ENCODE peak calls at places on chromosomes 6 and 20, in four cellular contexts. One of them, this sample, is unnamed.

GRCh38 chr6:169857343-169858292 is 106.2 kb downstream of the ERMARD start:
- DNase-seq in heart left ventricle: no peak
- DNase-seq in HepG2: no peak
- DNase-seq in IMR-90: no peak
- DNase-seq in this sample: no peak

GRCh38 chr6:20791932-20792331 is 257.7 kb downstream of the CDKAL1 start:
- DNase-seq in HepG2: no peak
- DNase-seq in IMR-90: no peak
- DNase-seq in heart left ventricle: no peak
- DNase-seq in this sample: no peak

GRCh38 chr6:33683051-33683571 is 28.4 kb downstream of the UQCC2 start:
- DNase-seq in HepG2: no peak
- DNase-seq in heart left ventricle: no peak
- DNase-seq in IMR-90: no peak
- DNase-seq in this sample: no peak

GRCh38 chr6:25012657-25013056 is 76.9 kb upstream of the RIPOR2 start:
- DNase-seq in heart left ventricle: no peak
- DNase-seq in IMR-90: peak; percentile 83
- DNase-seq in HepG2: no peak
- DNase-seq in this sample: no peak

GRCh38 chr6:100209323-100210137 is 215.5 kb upstream of the MCHR2 start:
- DNase-seq in IMR-90: peak; percentile 63
- DNase-seq in HepG2: no peak
- DNase-seq in heart left ventricle: no peak
- DNase-seq in this sample: no peak

GRCh38 chr6:159762681-159763293 is 942 bp downstream of the ACAT2 start:
- DNase-seq in HepG2: peak; percentile 74
- DNase-seq in IMR-90: no peak
- DNase-seq in heart left ventricle: no peak
- DNase-seq in this sample: peak; percentile 45

GRCh38 chr6:83185096-83185495 is 8.0 kb downstream of the PGM3 start:
- DNase-seq in HepG2: no peak
- DNase-seq in IMR-90: peak; percentile 57
- DNase-seq in heart left ventricle: no peak
- DNase-seq in this sample: no peak

GRCh38 chr20:37223053-37223452 is 38.6 kb downstream of the GHRH start:
- DNase-seq in HepG2: no peak
- DNase-seq in IMR-90: peak; percentile 95
- DNase-seq in heart left ventricle: no peak
- DNase-seq in this sample: no peak

GRCh38 chr6:26571592-26572296 is 25.0 kb upstream of the ABT1 start:
- DNase-seq in heart left ventricle: peak; percentile 55
- DNase-seq in HepG2: peak; percentile 95
- DNase-seq in IMR-90: peak; percentile 90
- DNase-seq in this sample: peak; percentile 87

GRCh38 chr20:38685853-38686473 is 38.3 kb upstream of the SLC32A1 start:
- DNase-seq in heart left ventricle: no peak
- DNase-seq in HepG2: peak; percentile 63
- DNase-seq in IMR-90: peak; percentile 44
- DNase-seq in this sample: peak; percentile 49

GRCh38 chr20:18695175-18695574 is 107.3 kb downstream of the DTD1 start:
- DNase-seq in IMR-90: no peak
- DNase-seq in heart left ventricle: no peak
- DNase-seq in HepG2: no peak
- DNase-seq in this sample: no peak

GRCh38 chr6:90753820-90754604 is 167.1 kb upstream of the MAP3K7 start:
- DNase-seq in HepG2: no peak
- DNase-seq in heart left ventricle: no peak
- DNase-seq in IMR-90: no peak
- DNase-seq in this sample: no peak

GRCh38 chr20:17679786-17680127 is 2.3 kb downstream of the RRBP1 start:
- DNase-seq in heart left ventricle: no peak
- DNase-seq in IMR-90: no peak
- DNase-seq in HepG2: no peak
- DNase-seq in this sample: no peak

GRCh38 chr20:36275441-36276189 is 30.5 kb upstream of the DLGAP4 start:
- DNase-seq in IMR-90: no peak
- DNase-seq in heart left ventricle: no peak
- DNase-seq in HepG2: no peak
- DNase-seq in this sample: no peak

GRCh38 chr6:43035495-43036194 is 14.2 kb downstream of the RRP36 start:
- DNase-seq in IMR-90: no peak
- DNase-seq in heart left ventricle: peak; percentile 83
- DNase-seq in HepG2: no peak
- DNase-seq in this sample: no peak

GRCh38 chr6:163671791-163672190 is 257.3 kb downstream of the QKI start:
- DNase-seq in heart left ventricle: no peak
- DNase-seq in HepG2: no peak
- DNase-seq in IMR-90: no peak
- DNase-seq in this sample: no peak

GRCh38 chr6:162055365-162055764 is 672.2 kb downstream of the PRKN start:
- DNase-seq in HepG2: no peak
- DNase-seq in heart left ventricle: no peak
- DNase-seq in IMR-90: no peak
- DNase-seq in this sample: no peak

GRCh38 chr20:25408890-25409289 is 1.4 kb downstream of the GINS1 start:
- DNase-seq in HepG2: no peak
- DNase-seq in heart left ventricle: no peak
- DNase-seq in IMR-90: no peak
- DNase-seq in this sample: no peak

GRCh38 chr20:25408170-25408547 is 686 bp downstream of the GINS1 start:
- DNase-seq in HepG2: no peak
- DNase-seq in heart left ventricle: no peak
- DNase-seq in IMR-90: no peak
- DNase-seq in this sample: no peak

GRCh38 chr20:25402583-25402982 is 4.9 kb upstream of the GINS1 start:
- DNase-seq in IMR-90: no peak
- DNase-seq in HepG2: no peak
- DNase-seq in heart left ventricle: no peak
- DNase-seq in this sample: peak; percentile 42

DNA sequence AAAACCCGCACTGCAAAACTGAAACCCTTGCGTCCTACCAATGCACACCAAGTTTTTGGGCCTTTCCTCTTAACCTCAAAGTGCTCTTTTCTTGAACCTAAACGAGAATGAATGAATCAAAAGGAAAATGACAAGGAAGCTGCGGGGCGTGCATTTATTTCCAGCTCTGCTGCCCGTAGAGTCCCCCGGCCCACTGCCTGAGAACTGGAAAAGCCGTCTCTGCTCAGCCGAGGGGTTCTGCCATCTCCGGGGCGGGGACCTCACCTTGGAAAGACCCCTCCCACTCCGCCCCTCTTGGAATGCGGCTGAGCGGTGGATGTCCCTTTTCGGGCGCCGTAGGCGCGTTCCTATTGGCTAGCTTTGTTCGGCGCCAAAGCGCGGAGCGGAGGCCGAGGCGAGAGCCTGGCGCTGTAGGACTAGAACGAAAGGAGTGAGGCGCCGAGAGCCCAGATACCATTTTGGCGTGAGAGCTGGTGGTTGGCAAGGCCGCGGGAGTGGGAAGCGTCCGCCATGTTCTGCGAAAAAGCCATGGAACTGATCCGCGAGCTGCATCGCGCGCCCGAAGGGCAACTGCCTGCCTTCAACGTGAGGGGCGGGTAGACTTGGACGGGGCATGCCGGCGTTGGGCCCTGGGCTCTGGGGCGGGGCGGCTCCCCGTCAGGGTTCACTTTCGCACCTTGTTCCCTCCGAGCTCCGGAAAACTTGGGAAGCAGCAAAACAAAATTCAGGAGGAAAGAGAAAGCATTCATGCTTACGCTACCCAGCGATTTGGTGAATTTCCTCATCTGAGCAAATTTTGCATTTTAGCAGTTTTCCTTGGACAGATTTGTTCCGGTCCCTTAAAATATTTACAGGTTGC is at the start of gene GINS1:
- DNase-seq in IMR-90: peak; percentile 85
- DNase-seq in HepG2: peak; percentile 95
- DNase-seq in heart left ventricle: peak; percentile 82
- DNase-seq in this sample: peak; percentile 89
- TF ChIP-seq POLR2A in IMR-90: peak; percentile 71
- TF ChIP-seq POLR2A in HepG2: peak; percentile 99
- TF ChIP-seq POLR2A in heart left ventricle: no peak
- TF ChIP-seq POLR2A in this sample: peak; percentile 85

GRCh38 chr6:31736026-31736767 is at the start of gene CLIC1:
- DNase-seq in IMR-90: peak; percentile 75
- DNase-seq in heart left ventricle: peak; percentile 90
- DNase-seq in HepG2: peak; percentile 88
- DNase-seq in this sample: peak; percentile 79

GRCh38 chr6:31736768-31737314 is 511 bp upstream of the CLIC1 start:
- DNase-seq in HepG2: peak; percentile 33
- DNase-seq in IMR-90: no peak
- DNase-seq in heart left ventricle: no peak
- DNase-seq in this sample: no peak

GRCh38 chr6:31733734-31734133 is 2.6 kb downstream of the CLIC1 start:
- DNase-seq in HepG2: no peak
- DNase-seq in heart left ventricle: no peak
- DNase-seq in IMR-90: no peak
- DNase-seq in this sample: no peak

GRCh38 chr6:31734247-31734702 is 2.1 kb downstream of the CLIC1 start:
- DNase-seq in heart left ventricle: no peak
- DNase-seq in HepG2: no peak
- DNase-seq in IMR-90: no peak
- DNase-seq in this sample: no peak

DNA sequence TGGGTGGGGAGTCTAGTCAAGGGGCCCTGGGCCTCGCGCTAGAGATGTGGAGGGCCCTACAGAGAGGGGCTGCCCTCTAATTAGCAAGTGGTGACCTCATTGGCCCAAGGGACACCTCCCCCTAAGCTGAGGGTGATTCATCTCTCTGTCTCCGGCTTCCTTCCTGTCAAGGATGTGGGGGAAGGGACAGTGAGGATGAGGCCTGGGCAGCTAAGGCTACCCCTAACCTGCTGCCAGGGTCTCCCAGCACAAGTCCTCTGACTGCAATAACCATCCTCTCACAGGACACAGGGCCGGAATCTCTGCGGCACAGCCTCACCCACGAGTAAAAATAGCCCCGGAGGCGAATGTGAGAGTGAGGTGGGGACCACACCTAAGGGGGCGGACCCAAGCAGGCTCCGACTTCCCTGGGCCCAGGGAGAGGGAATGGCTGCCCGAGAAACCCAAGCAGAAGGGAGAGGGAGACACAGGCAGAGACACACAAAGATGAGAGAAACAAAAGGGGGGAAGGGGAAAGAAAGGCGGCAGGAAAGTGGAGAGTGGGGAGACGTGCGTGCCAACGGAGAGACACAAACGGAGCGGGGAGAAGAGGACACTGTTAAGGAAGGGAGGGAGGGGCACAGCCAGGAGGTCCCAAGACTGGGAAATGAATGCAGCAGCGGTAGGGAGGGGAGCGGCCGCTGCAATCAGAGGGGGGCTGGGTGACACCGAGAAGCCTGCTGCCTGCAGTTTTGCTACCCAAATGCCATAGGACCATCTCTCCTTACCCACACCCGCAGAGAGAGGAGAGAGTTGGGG is 1.4 kb downstream of the CLIC1 start:
- DNase-seq in IMR-90: peak; percentile 59
- DNase-seq in HepG2: peak; percentile 65
- DNase-seq in heart left ventricle: peak; percentile 77
- DNase-seq in this sample: peak; percentile 77
- TF ChIP-seq POLR2A in IMR-90: peak; percentile 37
- TF ChIP-seq POLR2A in HepG2: no peak
- TF ChIP-seq POLR2A in heart left ventricle: peak; percentile 53
- TF ChIP-seq POLR2A in this sample: peak; percentile 26

DNA sequence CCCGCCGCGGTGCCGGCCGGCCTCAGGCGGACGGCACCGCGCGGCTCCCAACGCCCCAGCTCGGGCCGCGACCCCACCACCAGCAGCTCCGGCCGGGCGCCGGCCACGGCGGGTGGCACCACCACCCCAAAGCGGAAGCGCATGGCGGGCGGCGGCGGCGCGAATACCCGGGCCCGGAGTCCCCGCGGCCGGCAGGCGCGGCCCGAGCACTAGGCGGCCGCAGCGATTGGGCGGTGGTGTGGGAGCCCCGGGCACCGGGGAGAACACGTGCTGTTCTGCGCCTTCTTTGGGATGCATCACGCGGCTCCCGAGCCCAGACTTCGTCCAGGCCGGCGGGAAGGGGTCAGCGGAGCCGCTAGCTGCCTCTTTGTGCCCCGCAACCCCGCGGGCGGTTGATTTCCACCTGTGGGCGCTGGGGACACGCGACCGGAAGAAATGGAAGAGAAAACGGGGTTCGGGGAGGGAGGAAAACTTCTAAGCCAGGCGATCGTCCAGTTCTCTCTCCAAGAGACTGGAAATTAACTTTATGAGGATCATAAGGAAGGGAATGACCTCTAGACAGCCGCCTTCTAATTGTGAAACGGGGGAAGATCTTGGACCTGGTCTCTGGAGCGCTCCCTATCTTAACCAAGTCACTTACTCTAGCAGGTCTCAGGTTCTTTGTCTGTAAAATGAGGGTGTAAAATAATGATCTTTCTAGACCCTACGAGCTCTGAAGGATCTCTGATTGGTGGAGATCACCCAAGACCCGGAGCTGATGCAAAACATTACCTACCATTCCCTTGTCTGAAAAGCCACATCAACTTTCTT is at the start of gene EPM2A:
- DNase-seq in IMR-90: peak; percentile 78
- DNase-seq in HepG2: peak; percentile 80
- DNase-seq in heart left ventricle: peak; percentile 93
- DNase-seq in this sample: peak; percentile 86
- TF ChIP-seq POLR2A in IMR-90: peak; percentile 69
- TF ChIP-seq POLR2A in HepG2: peak; percentile 24
- TF ChIP-seq POLR2A in heart left ventricle: no peak
- TF ChIP-seq POLR2A in this sample: peak; percentile 59

GRCh38 chr6:97866616-97867015 is 583.6 kb upstream of the MMS22L start:
- DNase-seq in IMR-90: no peak
- DNase-seq in HepG2: no peak
- DNase-seq in heart left ventricle: no peak
- DNase-seq in this sample: no peak
- TF ChIP-seq POLR2A in IMR-90: no peak
- TF ChIP-seq POLR2A in HepG2: no peak
- TF ChIP-seq POLR2A in heart left ventricle: no peak
- TF ChIP-seq POLR2A in this sample: no peak

GRCh38 chr6:49462927-49463611 is at the start of the genes CENPQ and MMUT:
- DNase-seq in HepG2: peak; percentile 98
- DNase-seq in IMR-90: peak; percentile 93
- DNase-seq in heart left ventricle: peak; percentile 95
- DNase-seq in this sample: peak; percentile 98
- TF ChIP-seq POLR2A in HepG2: peak; percentile 84
- TF ChIP-seq POLR2A in IMR-90: peak; percentile 79
- TF ChIP-seq POLR2A in heart left ventricle: peak; percentile 70
- TF ChIP-seq POLR2A in this sample: peak; percentile 96

DNA sequence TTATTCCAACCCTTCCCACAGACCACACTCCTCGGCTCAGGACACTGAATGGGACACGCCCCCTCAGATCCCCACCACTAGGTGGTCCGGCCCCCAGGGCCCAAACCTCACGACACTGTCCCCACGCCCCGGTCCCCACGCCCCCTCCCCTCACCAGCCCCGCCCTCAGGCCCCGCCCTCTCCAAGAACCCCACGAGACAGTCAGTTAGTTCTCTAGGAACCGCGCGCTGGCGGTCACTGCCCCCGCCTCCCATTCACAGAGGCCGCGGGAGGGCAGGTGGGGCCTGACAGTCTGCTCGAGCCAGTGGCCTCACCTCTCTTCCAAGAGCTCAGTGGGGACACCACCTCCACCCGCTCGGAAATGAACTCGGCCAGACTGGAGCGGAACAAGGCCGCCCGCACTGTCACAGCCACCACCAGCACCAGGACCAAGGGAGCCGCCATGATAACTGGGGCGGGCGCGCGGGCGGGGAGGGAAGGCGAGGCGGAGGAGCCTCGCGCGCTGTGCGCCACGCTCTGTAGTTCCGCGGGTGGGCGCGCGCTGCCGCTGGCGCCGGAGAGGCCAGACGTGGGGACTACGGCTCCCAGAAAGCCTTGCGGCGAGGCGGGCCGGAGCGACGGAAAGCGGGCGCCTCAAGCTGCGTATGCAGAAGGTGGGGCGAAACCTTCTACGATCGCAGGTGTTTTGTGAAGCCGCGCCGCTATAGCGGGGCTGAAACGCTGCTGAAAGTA is at the start of gene PIGU:
- DNase-seq in heart left ventricle: peak; percentile 97
- DNase-seq in IMR-90: peak; percentile 92
- DNase-seq in HepG2: peak; percentile 95
- DNase-seq in this sample: peak; percentile 98
- TF ChIP-seq POLR2A in heart left ventricle: peak; percentile 51
- TF ChIP-seq POLR2A in IMR-90: peak; percentile 43
- TF ChIP-seq POLR2A in HepG2: peak; percentile 91
- TF ChIP-seq POLR2A in this sample: peak; percentile 75

This sample was measured in erythroblast.